ENCODE peak calls at places on chromosomes 16 and 17, in six cellular contexts. One of them, this sample, is unnamed.

GRCh38 chr17:78805301-78805700 is 23.2 kb upstream of the CYTH1 start:
- DNase-seq in HepG2: no peak
- DNase-seq in tibial nerve: no peak
- DNase-seq in right atrium auricular region: no peak
- DNase-seq in AG10803: no peak
- DNase-seq in neural progenitor cell: no peak
- DNase-seq in this sample: no peak

GRCh38 chr16:454397-454940 is 29.0 kb downstream of the RAB11FIP3 start:
- DNase-seq in HepG2: no peak
- DNase-seq in tibial nerve: no peak
- DNase-seq in AG10803: no peak
- DNase-seq in right atrium auricular region: no peak
- DNase-seq in neural progenitor cell: no peak
- DNase-seq in this sample: no peak

GRCh38 chr17:60390223-60390622 is 1.7 kb downstream of the USP32 start:
- DNase-seq in neural progenitor cell: no peak
- DNase-seq in HepG2: no peak
- DNase-seq in right atrium auricular region: no peak
- DNase-seq in AG10803: peak
- DNase-seq in tibial nerve: no peak
- DNase-seq in this sample: no peak

GRCh38 chr16:50308237-50308965 is 42.0 kb downstream of the ADCY7 start:
- DNase-seq in tibial nerve: no peak
- DNase-seq in HepG2: no peak
- DNase-seq in right atrium auricular region: peak
- DNase-seq in AG10803: no peak
- DNase-seq in neural progenitor cell: no peak
- DNase-seq in this sample: no peak

GRCh38 chr17:74738051-74738996 is 1.3 kb downstream of the RAB37 start:
- DNase-seq in HepG2: peak
- DNase-seq in tibial nerve: no peak
- DNase-seq in neural progenitor cell: no peak
- DNase-seq in AG10803: no peak
- DNase-seq in right atrium auricular region: no peak
- DNase-seq in this sample: no peak

GRCh38 chr16:61858996-61859395 is 177.2 kb downstream of the CDH8 start:
- DNase-seq in right atrium auricular region: no peak
- DNase-seq in neural progenitor cell: no peak
- DNase-seq in AG10803: peak
- DNase-seq in HepG2: no peak
- DNase-seq in tibial nerve: no peak
- DNase-seq in this sample: no peak

GRCh38 chr16:74868035-74868434 is 93.4 kb upstream of the FA2H start:
- DNase-seq in AG10803: no peak
- DNase-seq in right atrium auricular region: no peak
- DNase-seq in neural progenitor cell: no peak
- DNase-seq in HepG2: no peak
- DNase-seq in tibial nerve: no peak
- DNase-seq in this sample: no peak

GRCh38 chr16:68009157-68009735 is 6.5 kb downstream of the DPEP2NB start:
- DNase-seq in tibial nerve: no peak
- DNase-seq in AG10803: no peak
- DNase-seq in right atrium auricular region: no peak
- DNase-seq in HepG2: no peak
- DNase-seq in neural progenitor cell: no peak
- DNase-seq in this sample: no peak

GRCh38 chr16:49491736-49492089 is 118.1 kb downstream of the C16orf78 start:
- DNase-seq in neural progenitor cell: peak
- DNase-seq in tibial nerve: peak
- DNase-seq in AG10803: no peak
- DNase-seq in HepG2: no peak
- DNase-seq in right atrium auricular region: no peak
- DNase-seq in this sample: no peak

GRCh38 chr17:66331038-66331816 is 28.8 kb downstream of the PRKCA start:
- DNase-seq in HepG2: no peak
- DNase-seq in neural progenitor cell: no peak
- DNase-seq in tibial nerve: no peak
- DNase-seq in right atrium auricular region: no peak
- DNase-seq in AG10803: no peak
- DNase-seq in this sample: no peak

GRCh38 chr16:79757163-79757562 is 156.6 kb upstream of the MAF start:
- DNase-seq in AG10803: no peak
- DNase-seq in right atrium auricular region: no peak
- DNase-seq in tibial nerve: no peak
- DNase-seq in neural progenitor cell: no peak
- DNase-seq in HepG2: no peak
- DNase-seq in this sample: no peak

GRCh38 chr16:23485257-23485614 is 25.1 kb downstream of the GGA2 start:
- DNase-seq in tibial nerve: no peak
- DNase-seq in HepG2: no peak
- DNase-seq in neural progenitor cell: no peak
- DNase-seq in right atrium auricular region: no peak
- DNase-seq in AG10803: no peak
- DNase-seq in this sample: no peak

GRCh38 chr17:74245145-74245817 is 28.8 kb upstream of the DNAI2 start:
- DNase-seq in AG10803: no peak
- DNase-seq in right atrium auricular region: no peak
- DNase-seq in neural progenitor cell: peak
- DNase-seq in HepG2: no peak
- DNase-seq in tibial nerve: no peak
- DNase-seq in this sample: no peak

GRCh38 chr17:78839173-78839761 is 1.3 kb downstream of the USP36 start:
- DNase-seq in AG10803: peak
- DNase-seq in neural progenitor cell: no peak
- DNase-seq in HepG2: no peak
- DNase-seq in tibial nerve: no peak
- DNase-seq in right atrium auricular region: no peak
- DNase-seq in this sample: no peak

GRCh38 chr17:55466671-55467070 is 44.6 kb downstream of the SMIM36 start:
- DNase-seq in tibial nerve: no peak
- DNase-seq in HepG2: no peak
- DNase-seq in AG10803: no peak
- DNase-seq in neural progenitor cell: no peak
- DNase-seq in right atrium auricular region: no peak
- DNase-seq in this sample: no peak

GRCh38 chr17:48104440-48104839 is 3.1 kb upstream of the SNX11 start:
- DNase-seq in AG10803: no peak
- DNase-seq in neural progenitor cell: no peak
- DNase-seq in right atrium auricular region: no peak
- DNase-seq in tibial nerve: no peak
- DNase-seq in HepG2: no peak
- DNase-seq in this sample: no peak

GRCh38 chr16:56212144-56212543 is 20.9 kb downstream of the GNAO1 start:
- DNase-seq in neural progenitor cell: no peak
- DNase-seq in AG10803: no peak
- DNase-seq in tibial nerve: no peak
- DNase-seq in HepG2: no peak
- DNase-seq in right atrium auricular region: no peak
- DNase-seq in this sample: no peak

GRCh38 chr16:78584991-78585390 is 485.5 kb downstream of the WWOX start:
- DNase-seq in AG10803: no peak
- DNase-seq in neural progenitor cell: no peak
- DNase-seq in tibial nerve: no peak
- DNase-seq in right atrium auricular region: no peak
- DNase-seq in HepG2: no peak
- DNase-seq in this sample: no peak
- H3K4me3 ChIP-seq in AG10803: no peak
- H3K4me3 ChIP-seq in neural progenitor cell: no peak
- H3K4me3 ChIP-seq in tibial nerve: no peak
- H3K4me3 ChIP-seq in right atrium auricular region: no peak
- H3K4me3 ChIP-seq in HepG2: no peak
- H3K4me3 ChIP-seq in this sample: no peak

GRCh38 chr17:31310260-31310659 is 3.6 kb downstream of the EVI2B start:
- DNase-seq in neural progenitor cell: no peak
- DNase-seq in HepG2: no peak
- DNase-seq in right atrium auricular region: no peak
- DNase-seq in AG10803: no peak
- DNase-seq in tibial nerve: no peak
- DNase-seq in this sample: no peak
- H3K4me3 ChIP-seq in neural progenitor cell: no peak
- H3K4me3 ChIP-seq in HepG2: no peak
- H3K4me3 ChIP-seq in right atrium auricular region: no peak
- H3K4me3 ChIP-seq in AG10803: no peak
- H3K4me3 ChIP-seq in tibial nerve: no peak
- H3K4me3 ChIP-seq in this sample: no peak

GRCh38 chr16:82152641-82153094 is 17.4 kb downstream of the MPHOSPH6 start:
- DNase-seq in neural progenitor cell: no peak
- DNase-seq in right atrium auricular region: no peak
- DNase-seq in AG10803: no peak
- DNase-seq in HepG2: peak
- DNase-seq in tibial nerve: no peak
- DNase-seq in this sample: no peak

GRCh38 chr16:82150569-82150968 is 19.5 kb downstream of the MPHOSPH6 start:
- DNase-seq in right atrium auricular region: no peak
- DNase-seq in HepG2: no peak
- DNase-seq in tibial nerve: no peak
- DNase-seq in neural progenitor cell: no peak
- DNase-seq in AG10803: no peak
- DNase-seq in this sample: no peak

GRCh38 chr16:82152192-82152591 is 17.8 kb downstream of the MPHOSPH6 start:
- DNase-seq in AG10803: no peak
- DNase-seq in tibial nerve: no peak
- DNase-seq in right atrium auricular region: no peak
- DNase-seq in neural progenitor cell: no peak
- DNase-seq in HepG2: no peak
- DNase-seq in this sample: no peak

GRCh38 chr16:82146957-82147356 is 23.1 kb downstream of the MPHOSPH6 start:
- DNase-seq in tibial nerve: no peak
- DNase-seq in right atrium auricular region: no peak
- DNase-seq in neural progenitor cell: no peak
- DNase-seq in HepG2: peak
- DNase-seq in AG10803: no peak
- DNase-seq in this sample: no peak
- H3K4me3 ChIP-seq in tibial nerve: no peak
- H3K4me3 ChIP-seq in right atrium auricular region: no peak
- H3K4me3 ChIP-seq in neural progenitor cell: no peak
- H3K4me3 ChIP-seq in HepG2: no peak
- H3K4me3 ChIP-seq in AG10803: no peak
- H3K4me3 ChIP-seq in this sample: no peak

GRCh38 chr17:7041607-7042506 is 2.0 kb downstream of the SLC16A11 start:
- DNase-seq in AG10803: no peak
- DNase-seq in HepG2: no peak
- DNase-seq in right atrium auricular region: no peak
- DNase-seq in tibial nerve: no peak
- DNase-seq in neural progenitor cell: peak
- DNase-seq in this sample: no peak
- H3K4me3 ChIP-seq in AG10803: no peak
- H3K4me3 ChIP-seq in HepG2: no peak
- H3K4me3 ChIP-seq in right atrium auricular region: peak
- H3K4me3 ChIP-seq in tibial nerve: no peak
- H3K4me3 ChIP-seq in neural progenitor cell: peak
- H3K4me3 ChIP-seq in this sample: peak

GRCh38 chr17:79840204-79840988 is 1.2 kb upstream of the CBX4 start:
- DNase-seq in AG10803: peak
- DNase-seq in HepG2: no peak
- DNase-seq in tibial nerve: peak
- DNase-seq in neural progenitor cell: peak
- DNase-seq in right atrium auricular region: peak
- DNase-seq in this sample: no peak
- H3K4me3 ChIP-seq in AG10803: peak
- H3K4me3 ChIP-seq in HepG2: no peak
- H3K4me3 ChIP-seq in tibial nerve: no peak
- H3K4me3 ChIP-seq in neural progenitor cell: peak
- H3K4me3 ChIP-seq in right atrium auricular region: no peak
- H3K4me3 ChIP-seq in this sample: peak

GRCh38 chr17:29177871-29178749 is 2.1 kb downstream of the MYO18A start:
- DNase-seq in right atrium auricular region: no peak
- DNase-seq in neural progenitor cell: no peak
- DNase-seq in tibial nerve: no peak
- DNase-seq in AG10803: no peak
- DNase-seq in HepG2: peak
- DNase-seq in this sample: no peak
- H3K4me3 ChIP-seq in right atrium auricular region: no peak
- H3K4me3 ChIP-seq in neural progenitor cell: peak
- H3K4me3 ChIP-seq in tibial nerve: no peak
- H3K4me3 ChIP-seq in AG10803: no peak
- H3K4me3 ChIP-seq in HepG2: peak
- H3K4me3 ChIP-seq in this sample: peak

GRCh38 chr16:1950559-1950958 is 3.9 kb downstream of the RPL3L start:
- DNase-seq in neural progenitor cell: no peak
- DNase-seq in tibial nerve: no peak
- DNase-seq in AG10803: no peak
- DNase-seq in right atrium auricular region: no peak
- DNase-seq in HepG2: no peak
- DNase-seq in this sample: no peak
- H3K4me3 ChIP-seq in neural progenitor cell: no peak
- H3K4me3 ChIP-seq in tibial nerve: no peak
- H3K4me3 ChIP-seq in AG10803: no peak
- H3K4me3 ChIP-seq in right atrium auricular region: no peak
- H3K4me3 ChIP-seq in HepG2: no peak
- H3K4me3 ChIP-seq in this sample: no peak

GRCh38 chr16:84806256-84806889 is 13.4 kb upstream of the CRISPLD2 start:
- DNase-seq in neural progenitor cell: no peak
- DNase-seq in tibial nerve: no peak
- DNase-seq in HepG2: no peak
- DNase-seq in AG10803: peak
- DNase-seq in right atrium auricular region: peak
- DNase-seq in this sample: no peak
- H3K4me3 ChIP-seq in neural progenitor cell: no peak
- H3K4me3 ChIP-seq in tibial nerve: no peak
- H3K4me3 ChIP-seq in HepG2: no peak
- H3K4me3 ChIP-seq in AG10803: no peak
- H3K4me3 ChIP-seq in right atrium auricular region: no peak
- H3K4me3 ChIP-seq in this sample: no peak

GRCh38 chr16:30030841-30031413 is at the start of gene TLCD3B:
- DNase-seq in HepG2: no peak
- DNase-seq in right atrium auricular region: no peak
- DNase-seq in tibial nerve: no peak
- DNase-seq in neural progenitor cell: peak
- DNase-seq in AG10803: no peak
- DNase-seq in this sample: no peak

GRCh38 chr16:30033270-30033669 is 2.2 kb upstream of the TLCD3B start:
- DNase-seq in right atrium auricular region: no peak
- DNase-seq in AG10803: no peak
- DNase-seq in neural progenitor cell: no peak
- DNase-seq in HepG2: no peak
- DNase-seq in tibial nerve: no peak
- DNase-seq in this sample: no peak

GRCh38 chr16:30030011-30030685 is 923 bp downstream of the TLCD3B start:
- DNase-seq in AG10803: no peak
- DNase-seq in right atrium auricular region: no peak
- DNase-seq in neural progenitor cell: peak
- DNase-seq in HepG2: no peak
- DNase-seq in tibial nerve: no peak
- DNase-seq in this sample: no peak

GRCh38 chr16:30032083-30032819 is 1.2 kb upstream of the TLCD3B start:
- DNase-seq in tibial nerve: peak
- DNase-seq in neural progenitor cell: peak
- DNase-seq in right atrium auricular region: peak
- DNase-seq in AG10803: peak
- DNase-seq in HepG2: peak
- DNase-seq in this sample: no peak

GRCh38 chr16:30031477-30031918 is 427 bp upstream of the TLCD3B start:
- DNase-seq in HepG2: no peak
- DNase-seq in AG10803: no peak
- DNase-seq in neural progenitor cell: no peak
- DNase-seq in tibial nerve: no peak
- DNase-seq in right atrium auricular region: no peak
- DNase-seq in this sample: no peak
- H3K4me3 ChIP-seq in HepG2: no peak
- H3K4me3 ChIP-seq in AG10803: no peak
- H3K4me3 ChIP-seq in neural progenitor cell: peak
- H3K4me3 ChIP-seq in tibial nerve: no peak
- H3K4me3 ChIP-seq in right atrium auricular region: no peak
- H3K4me3 ChIP-seq in this sample: no peak